ENCODE peak calls at places on chromosomes 5 and 9, in nine cellular contexts. One of them, this sample, is unnamed.
A peak's percentile ranks its signal among the peaks of the same experiment; 100 is the strongest.

GRCh38 chr9:128124451-128124850 is 3.1 kb downstream of the PTGES2 start:
- DNase-seq in stimulated activated CD8-positive, alpha-beta memory T cell treated with anti-CD3 and anti-CD28 coated beads, Interleukin-4, amount 100 ng/mL, for 4 hours: no peak
- DNase-seq in RPMI7951: no peak
- DNase-seq in Calu3: no peak
- DNase-seq in right atrium auricular region: no peak
- DNase-seq in cardiac muscle cell: no peak
- DNase-seq in left colon: no peak
- DNase-seq in pancreas: no peak
- DNase-seq in EL: no peak
- DNase-seq in this sample: no peak

GRCh38 chr5:103293099-103293498 is 34.5 kb downstream of the MACIR start:
- DNase-seq in stimulated activated CD8-positive, alpha-beta memory T cell treated with anti-CD3 and anti-CD28 coated beads, Interleukin-4, amount 100 ng/mL, for 4 hours: no peak
- DNase-seq in RPMI7951: no peak
- DNase-seq in Calu3: no peak
- DNase-seq in right atrium auricular region: no peak
- DNase-seq in cardiac muscle cell: no peak
- DNase-seq in left colon: no peak
- DNase-seq in pancreas: no peak
- DNase-seq in EL: no peak
- DNase-seq in this sample: no peak

GRCh38 chr9:98361645-98362044 is 106.2 kb upstream of the TBC1D2 start:
- DNase-seq in stimulated activated CD8-positive, alpha-beta memory T cell treated with anti-CD3 and anti-CD28 coated beads, Interleukin-4, amount 100 ng/mL, for 4 hours: no peak
- DNase-seq in RPMI7951: no peak
- DNase-seq in Calu3: no peak
- DNase-seq in right atrium auricular region: no peak
- DNase-seq in cardiac muscle cell: no peak
- DNase-seq in left colon: no peak
- DNase-seq in pancreas: no peak
- DNase-seq in EL: no peak
- DNase-seq in this sample: no peak

GRCh38 chr9:120366646-120367019 is 213.3 kb downstream of the CDK5RAP2 start:
- DNase-seq in stimulated activated CD8-positive, alpha-beta memory T cell treated with anti-CD3 and anti-CD28 coated beads, Interleukin-4, amount 100 ng/mL, for 4 hours: no peak
- DNase-seq in RPMI7951: peak; percentile 90
- DNase-seq in Calu3: peak; percentile 7
- DNase-seq in right atrium auricular region: no peak
- DNase-seq in cardiac muscle cell: no peak
- DNase-seq in left colon: no peak
- DNase-seq in pancreas: no peak
- DNase-seq in EL: peak; percentile 98
- DNase-seq in this sample: no peak

GRCh38 chr9:18936094-18936871 is 96.7 kb downstream of the SAXO1 start:
- DNase-seq in stimulated activated CD8-positive, alpha-beta memory T cell treated with anti-CD3 and anti-CD28 coated beads, Interleukin-4, amount 100 ng/mL, for 4 hours: no peak
- DNase-seq in RPMI7951: no peak
- DNase-seq in Calu3: no peak
- DNase-seq in right atrium auricular region: no peak
- DNase-seq in cardiac muscle cell: no peak
- DNase-seq in left colon: no peak
- DNase-seq in pancreas: no peak
- DNase-seq in EL: no peak
- DNase-seq in this sample: no peak

GRCh38 chr9:93231121-93231694 is 47.3 kb downstream of the WNK2 start:
- DNase-seq in stimulated activated CD8-positive, alpha-beta memory T cell treated with anti-CD3 and anti-CD28 coated beads, Interleukin-4, amount 100 ng/mL, for 4 hours: no peak
- DNase-seq in RPMI7951: no peak
- DNase-seq in Calu3: peak; percentile 21
- DNase-seq in right atrium auricular region: no peak
- DNase-seq in cardiac muscle cell: no peak
- DNase-seq in left colon: peak; percentile 79
- DNase-seq in pancreas: peak; percentile 96
- DNase-seq in EL: no peak
- DNase-seq in this sample: no peak

GRCh38 chr9:128523199-128523925 is 18.8 kb downstream of the GLE1 start:
- DNase-seq in stimulated activated CD8-positive, alpha-beta memory T cell treated with anti-CD3 and anti-CD28 coated beads, Interleukin-4, amount 100 ng/mL, for 4 hours: no peak
- DNase-seq in RPMI7951: peak; percentile 21
- DNase-seq in Calu3: no peak
- DNase-seq in right atrium auricular region: no peak
- DNase-seq in cardiac muscle cell: no peak
- DNase-seq in left colon: no peak
- DNase-seq in pancreas: no peak
- DNase-seq in EL: peak; percentile 53
- DNase-seq in this sample: no peak

GRCh38 chr5:6459896-6460295 is 11.2 kb downstream of the UBE2QL1 start:
- DNase-seq in stimulated activated CD8-positive, alpha-beta memory T cell treated with anti-CD3 and anti-CD28 coated beads, Interleukin-4, amount 100 ng/mL, for 4 hours: no peak
- DNase-seq in RPMI7951: no peak
- DNase-seq in Calu3: no peak
- DNase-seq in right atrium auricular region: no peak
- DNase-seq in cardiac muscle cell: no peak
- DNase-seq in left colon: no peak
- DNase-seq in pancreas: no peak
- DNase-seq in EL: no peak
- DNase-seq in this sample: no peak

GRCh38 chr9:126690431-126691051 is 76.8 kb downstream of the LMX1B start:
- DNase-seq in stimulated activated CD8-positive, alpha-beta memory T cell treated with anti-CD3 and anti-CD28 coated beads, Interleukin-4, amount 100 ng/mL, for 4 hours: peak; percentile 20
- DNase-seq in RPMI7951: no peak
- DNase-seq in Calu3: peak; percentile 73
- DNase-seq in right atrium auricular region: no peak
- DNase-seq in cardiac muscle cell: peak; percentile 76
- DNase-seq in left colon: no peak
- DNase-seq in pancreas: peak; percentile 43
- DNase-seq in EL: no peak
- DNase-seq in this sample: peak; percentile 54

GRCh38 chr5:76849767-76850291 is at the start of gene S100Z:
- DNase-seq in stimulated activated CD8-positive, alpha-beta memory T cell treated with anti-CD3 and anti-CD28 coated beads, Interleukin-4, amount 100 ng/mL, for 4 hours: no peak
- DNase-seq in RPMI7951: no peak
- DNase-seq in Calu3: no peak
- DNase-seq in right atrium auricular region: no peak
- DNase-seq in cardiac muscle cell: no peak
- DNase-seq in left colon: no peak
- DNase-seq in pancreas: no peak
- DNase-seq in EL: no peak
- DNase-seq in this sample: no peak

GRCh38 chr5:13695076-13695712 is 249.3 kb downstream of the DNAH5 start:
- DNase-seq in stimulated activated CD8-positive, alpha-beta memory T cell treated with anti-CD3 and anti-CD28 coated beads, Interleukin-4, amount 100 ng/mL, for 4 hours: no peak
- DNase-seq in RPMI7951: no peak
- DNase-seq in Calu3: peak; percentile 46
- DNase-seq in right atrium auricular region: no peak
- DNase-seq in cardiac muscle cell: no peak
- DNase-seq in left colon: no peak
- DNase-seq in pancreas: no peak
- DNase-seq in EL: no peak
- DNase-seq in this sample: no peak

GRCh38 chr9:125650271-125650737 is 56.7 kb downstream of the MAPKAP1 start:
- DNase-seq in stimulated activated CD8-positive, alpha-beta memory T cell treated with anti-CD3 and anti-CD28 coated beads, Interleukin-4, amount 100 ng/mL, for 4 hours: no peak
- DNase-seq in RPMI7951: peak; percentile 76
- DNase-seq in Calu3: no peak
- DNase-seq in right atrium auricular region: no peak
- DNase-seq in cardiac muscle cell: no peak
- DNase-seq in left colon: no peak
- DNase-seq in pancreas: no peak
- DNase-seq in EL: peak; percentile 74
- DNase-seq in this sample: no peak

GRCh38 chr5:169875091-169875727 is 105.1 kb downstream of the INSYN2B start:
- DNase-seq in stimulated activated CD8-positive, alpha-beta memory T cell treated with anti-CD3 and anti-CD28 coated beads, Interleukin-4, amount 100 ng/mL, for 4 hours: no peak
- DNase-seq in RPMI7951: no peak
- DNase-seq in Calu3: no peak
- DNase-seq in right atrium auricular region: peak; percentile 74
- DNase-seq in cardiac muscle cell: no peak
- DNase-seq in left colon: no peak
- DNase-seq in pancreas: no peak
- DNase-seq in EL: peak; percentile 4
- DNase-seq in this sample: no peak

GRCh38 chr5:35860686-35861085 is 4.0 kb downstream of the IL7R start:
- DNase-seq in stimulated activated CD8-positive, alpha-beta memory T cell treated with anti-CD3 and anti-CD28 coated beads, Interleukin-4, amount 100 ng/mL, for 4 hours: no peak
- DNase-seq in RPMI7951: peak; percentile 46
- DNase-seq in Calu3: no peak
- DNase-seq in right atrium auricular region: no peak
- DNase-seq in cardiac muscle cell: no peak
- DNase-seq in left colon: no peak
- DNase-seq in pancreas: no peak
- DNase-seq in EL: peak; percentile 55
- DNase-seq in this sample: no peak

GRCh38 chr9:112166176-112167140 is 8.6 kb downstream of the SUSD1 start:
- DNase-seq in stimulated activated CD8-positive, alpha-beta memory T cell treated with anti-CD3 and anti-CD28 coated beads, Interleukin-4, amount 100 ng/mL, for 4 hours: no peak
- DNase-seq in RPMI7951: peak; percentile 78
- DNase-seq in Calu3: peak; percentile 51
- DNase-seq in right atrium auricular region: peak; percentile 62
- DNase-seq in cardiac muscle cell: no peak
- DNase-seq in left colon: no peak
- DNase-seq in pancreas: no peak
- DNase-seq in EL: peak; percentile 36
- DNase-seq in this sample: no peak

GRCh38 chr5:118553662-118554061 is 434.7 kb downstream of the DTWD2 start:
- DNase-seq in stimulated activated CD8-positive, alpha-beta memory T cell treated with anti-CD3 and anti-CD28 coated beads, Interleukin-4, amount 100 ng/mL, for 4 hours: no peak
- DNase-seq in RPMI7951: peak; percentile 96
- DNase-seq in Calu3: no peak
- DNase-seq in right atrium auricular region: peak; percentile 86
- DNase-seq in cardiac muscle cell: no peak
- DNase-seq in left colon: no peak
- DNase-seq in pancreas: no peak
- DNase-seq in EL: peak; percentile 93
- DNase-seq in this sample: no peak

GRCh38 chr5:91419571-91420537 is 36.7 kb upstream of the ARRDC3 start:
- DNase-seq in stimulated activated CD8-positive, alpha-beta memory T cell treated with anti-CD3 and anti-CD28 coated beads, Interleukin-4, amount 100 ng/mL, for 4 hours: peak; percentile 69
- DNase-seq in RPMI7951: peak; percentile 47
- DNase-seq in Calu3: peak; percentile 77
- DNase-seq in right atrium auricular region: peak; percentile 80
- DNase-seq in cardiac muscle cell: peak; percentile 75
- DNase-seq in left colon: peak; percentile 41
- DNase-seq in pancreas: peak; percentile 22
- DNase-seq in EL: peak; percentile 64
- DNase-seq in this sample: peak; percentile 68

GRCh38 chr5:82257729-82258128 is 20.4 kb downstream of the RPS23 start:
- DNase-seq in stimulated activated CD8-positive, alpha-beta memory T cell treated with anti-CD3 and anti-CD28 coated beads, Interleukin-4, amount 100 ng/mL, for 4 hours: no peak
- DNase-seq in RPMI7951: no peak
- DNase-seq in Calu3: no peak
- DNase-seq in right atrium auricular region: no peak
- DNase-seq in cardiac muscle cell: no peak
- DNase-seq in left colon: no peak
- DNase-seq in pancreas: no peak
- DNase-seq in EL: no peak
- DNase-seq in this sample: no peak

This sample was measured in CD8-positive, alpha-beta T cell.